ENCODE peak calls at places on chromosome 21, in eight cellular contexts. P is HCT116, Y is lower lobe of right lung, K is AG04450, G is GM23248, E is skeletal muscle cell, T is osteoblast, M is GM23338. R is an unnamed sample.

GRCh38 chr21:17463441-17463840 is 49.4 kb upstream of the CXADR start:
- DNase-seq in G (peak; percentile 99), Y (no peak), E (peak; percentile 93), K (peak; percentile 76), M (no peak), P (no peak), T (peak; percentile 89), R (peak; percentile 93)

GRCh38 chr21:46100020-46100419 is 2.1 kb downstream of the COL6A2 start:
- DNase-seq in T (no peak), K (no peak), E (no peak), G (no peak), M (no peak), Y (no peak), P (no peak), R (no peak)

GRCh38 chr21:21101911-21102310 is 103.7 kb downstream of the NCAM2 start:
- DNase-seq in G (no peak), K (peak; percentile 43), T (no peak), P (no peak), Y (no peak), M (peak; percentile 76), E (peak; percentile 23), R (peak; percentile 6)

GRCh38 chr21:15841856-15842564 is 112.2 kb downstream of the USP25 start:
- DNase-seq in P (no peak), G (peak; percentile 71), T (no peak), M (no peak), Y (no peak), E (peak; percentile 41), K (peak; percentile 34), R (peak; percentile 62)

GRCh38 chr21:37268186-37268503 is 1.0 kb upstream of the VPS26C start:
- DNase-seq in T (peak; percentile 61), P (no peak), Y (no peak), K (no peak), M (no peak), G (no peak), E (no peak), R (no peak)

GRCh38 chr21:45901061-45901690 is 80.4 kb upstream of the COL6A1 start:
- DNase-seq in K (no peak), P (no peak), Y (peak; percentile 30), T (no peak), M (no peak), E (no peak), G (no peak), R (no peak)

GRCh38 chr21:33682992-33683627 is 40.8 kb downstream of the ITSN1 start:
- DNase-seq in K (peak; percentile 39), T (no peak), G (peak; percentile 87), E (peak; percentile 86), Y (no peak), M (no peak), P (peak; percentile 90), R (peak; percentile 82)

GRCh38 chr21:14879458-14879857 is 185.3 kb downstream of the NRIP1 start:
- DNase-seq in G (no peak), T (no peak), K (no peak), P (no peak), E (no peak), M (no peak), Y (no peak), R (no peak)

GRCh38 chr21:35197191-35197590 is 148.1 kb upstream of the RUNX1 start:
- DNase-seq in M (no peak), G (peak; percentile 47), P (no peak), E (no peak), K (no peak), Y (no peak), T (no peak), R (peak; percentile 50)

GRCh38 chr21:43370888-43371570 is 55.9 kb downstream of the SIK1 start:
- DNase-seq in M (peak; percentile 57), K (no peak), Y (no peak), P (no peak), T (no peak), E (no peak), G (no peak), R (no peak)

GRCh38 chr21:46059195-46059594 is 38.7 kb upstream of the COL6A2 start:
- DNase-seq in Y (peak; percentile 21), P (no peak), E (no peak), T (no peak), G (no peak), M (no peak), K (no peak), R (no peak)

GRCh38 chr21:16590186-16590585 is 860.4 kb downstream of the USP25 start:
- DNase-seq in K (no peak), T (no peak), P (no peak), M (no peak), Y (no peak), E (no peak), G (no peak), R (no peak)

GRCh38 chr21:14541840-14542495 is 4.1 kb downstream of the SAMSN1 start:
- DNase-seq in K (no peak), G (no peak), P (no peak), T (no peak), Y (no peak), E (no peak), M (no peak), R (no peak)

GRCh38 chr21:27298465-27298864 is 331.6 kb upstream of the ADAMTS5 start:
- DNase-seq in G (no peak), P (no peak), M (no peak), Y (no peak), T (no peak), E (no peak), K (no peak), R (no peak)

GRCh38 chr21:16708431-16708830 is 804.4 kb upstream of the CXADR start:
- DNase-seq in G (peak; percentile 68), M (no peak), T (peak; percentile 15), Y (no peak), E (peak; percentile 18), K (no peak), P (no peak), R (peak; percentile 82)

GRCh38 chr21:41817228-41817627 is 50.4 kb upstream of the RIPK4 start:
- DNase-seq in E (peak; percentile 36), T (peak; percentile 98), Y (no peak), K (peak; percentile 44), G (peak; percentile 87), P (peak; percentile 33), M (peak; percentile 77), R (peak; percentile 89)

GRCh38 chr21:34743831-34744230 is 75.0 kb downstream of the CLIC6 start:
- DNase-seq in P (peak; percentile 24), E (peak; percentile 31), K (no peak), M (no peak), G (peak; percentile 99), T (peak; percentile 82), Y (no peak), R (peak; percentile 87)

GRCh38 chr21:31554511-31555022 is 104.9 kb upstream of the SOD1 start:
- DNase-seq in G (peak; percentile 50), M (peak; percentile 73), E (no peak), Y (no peak), P (peak; percentile 39), K (no peak), T (peak; percentile 87), R (peak; percentile 11)
- H3K4me3 ChIP-seq in G (no peak overlapping the region), M (peak overlapping the region; percentile 18), E (no peak overlapping the region), Y (no peak overlapping the region), P (peak overlapping the region; percentile 32), K (no peak overlapping the region), T (no peak overlapping the region), R (no peak overlapping the region)

DNA sequence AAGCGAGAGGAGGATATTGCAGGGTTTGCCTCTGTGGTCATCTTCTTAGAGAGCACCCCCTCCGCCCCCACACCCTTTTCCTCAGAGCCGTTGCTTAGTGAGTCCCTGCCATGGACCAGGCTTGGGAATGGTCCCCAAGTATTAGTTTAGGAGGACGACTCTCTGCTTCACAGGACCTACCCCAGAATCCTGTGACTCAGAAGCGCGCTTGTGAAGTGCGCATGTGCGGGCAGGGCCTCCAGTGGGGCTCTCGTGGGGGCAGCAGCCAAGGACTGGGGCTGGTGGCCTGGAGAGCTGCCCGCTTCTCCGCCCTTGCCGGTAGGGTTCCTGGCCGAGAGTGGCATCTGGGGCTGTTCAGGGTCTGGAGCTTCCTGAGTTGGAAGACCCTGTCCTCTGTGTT is 37.3 kb upstream of the HMGN1 start:
- DNase-seq in T (no peak), K (no peak), P (no peak), M (no peak), Y (no peak), G (no peak), E (no peak), R (peak; percentile 60)
- H3K4me3 ChIP-seq in T (peak overlapping the region; percentile 71), K (peak overlapping the region; percentile 54), P (no peak overlapping the region), M (no peak overlapping the region), Y (peak overlapping the region; percentile 59), G (peak overlapping the region; percentile 53), E (peak overlapping the region; percentile 49), R (peak overlapping the region; percentile 40)

DNA sequence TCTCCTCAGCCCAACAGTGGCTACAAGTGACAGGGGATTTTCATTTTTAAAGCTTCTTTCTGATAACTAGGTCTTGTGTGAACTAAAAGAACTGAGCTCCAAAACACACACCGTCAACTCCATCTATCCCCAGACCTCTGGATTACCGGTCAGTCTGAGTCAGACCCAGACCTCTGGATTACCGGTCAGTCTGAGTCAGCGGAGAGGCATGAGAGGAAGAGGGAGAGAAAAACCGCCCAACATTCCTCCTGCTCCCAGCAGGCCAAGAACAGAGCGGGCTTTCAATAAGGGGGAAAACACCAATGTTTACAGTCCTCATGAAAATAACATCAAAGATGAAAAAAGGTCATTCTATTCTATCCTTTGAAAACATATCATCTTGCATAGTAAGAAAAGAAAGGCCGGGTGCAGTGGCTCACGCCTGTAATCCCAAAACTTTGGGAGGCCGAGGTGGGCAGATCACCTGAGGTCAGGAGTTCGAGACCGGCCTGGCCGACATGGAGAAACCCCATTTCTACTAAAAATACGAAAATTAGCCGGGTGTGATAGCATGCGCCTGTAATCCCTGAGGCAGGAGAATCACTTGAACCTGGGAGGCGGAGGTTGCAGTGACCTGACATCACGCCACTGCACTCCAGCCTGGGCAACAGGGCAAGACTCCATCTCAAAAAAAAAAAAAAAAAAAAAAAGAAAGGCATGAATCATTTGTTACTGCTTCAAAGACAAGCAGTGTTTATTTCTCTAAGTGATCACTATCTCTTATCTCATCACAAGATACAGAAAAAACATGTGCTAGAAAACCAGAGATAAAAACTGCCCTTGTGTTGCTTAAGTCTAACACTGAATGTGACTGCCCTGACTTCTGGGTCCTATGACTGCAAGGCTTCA is 3.4 kb downstream of the PTTG1IP start:
- DNase-seq in E (peak; percentile 77), M (no peak), T (peak; percentile 98), P (peak; percentile 93), G (peak; percentile 96), Y (no peak), K (peak; percentile 84), R (peak; percentile 91)
- H3K4me3 ChIP-seq in E (no peak overlapping the region), M (no peak overlapping the region), T (peak overlapping the region; percentile 92), P (peak overlapping the region; percentile 84), G (peak overlapping the region; percentile 95), Y (peak overlapping the region; percentile 7), K (peak overlapping the region; percentile 46), R (peak overlapping the region; percentile 32)

DNA sequence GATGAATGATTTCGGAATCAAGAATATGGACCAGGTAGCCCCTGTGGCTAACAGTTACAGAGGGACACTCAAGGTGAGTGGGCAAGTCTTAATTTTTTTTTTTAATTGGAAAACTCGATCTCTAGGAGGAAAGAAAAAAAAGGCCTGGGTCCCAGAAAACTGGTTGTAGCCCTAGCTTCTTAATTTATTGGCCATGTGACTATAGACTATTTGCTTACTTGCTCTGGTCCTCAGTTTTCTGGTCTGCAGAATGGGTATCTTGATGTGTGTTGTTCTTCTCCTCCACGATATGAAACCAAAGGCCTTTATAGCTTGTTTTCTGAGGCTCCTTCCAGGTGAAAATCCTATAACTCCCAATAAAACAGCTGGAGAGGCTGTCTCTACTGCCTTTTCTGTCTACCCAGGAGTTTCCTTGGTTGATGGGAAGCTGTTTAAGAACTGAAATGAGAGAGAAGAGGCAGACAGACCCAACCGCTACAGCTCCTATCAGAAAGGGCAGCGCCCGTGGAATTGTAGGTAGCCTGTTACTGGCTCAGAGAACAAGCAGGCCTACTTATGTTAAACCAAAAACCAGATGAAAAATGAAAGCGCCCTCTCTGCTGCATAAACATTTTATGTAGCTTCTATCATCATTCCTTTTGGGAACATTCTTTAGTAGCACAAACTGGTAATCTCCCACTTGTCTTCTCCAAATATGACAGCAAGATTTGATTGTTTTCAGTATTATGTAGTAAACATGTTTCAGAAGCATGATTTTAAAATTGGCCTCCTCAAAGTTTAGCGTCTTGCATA is 4.5 kb downstream of the ETS2 start:
- DNase-seq in M (no peak), T (no peak), K (no peak), E (no peak), P (no peak), Y (no peak), G (no peak), R (no peak)
- H3K4me3 ChIP-seq in M (peak overlapping the region; percentile 26), T (no peak overlapping the region), K (no peak overlapping the region), E (no peak overlapping the region), P (no peak overlapping the region), Y (peak overlapping the region; percentile 82), G (no peak overlapping the region), R (no peak overlapping the region)

R was measured in foreskin fibroblast.